ENCODE peak calls at places on chromosomes 7 and 10, in six cellular contexts. One of them, this sample, is unnamed.

GRCh38 chr10:11035318-11035920 is 17.7 kb downstream of the CELF2 start:
- DNase-seq in lower lobe of right lung: no peak
- DNase-seq in AG10803: peak
- DNase-seq in A673: peak
- DNase-seq in fibroblast of pulmonary artery: peak
- DNase-seq in tibial artery: peak
- DNase-seq in this sample: peak

GRCh38 chr10:76270464-76270863 is 839.0 kb downstream of the LRMDA start:
- DNase-seq in A673: peak
- DNase-seq in fibroblast of pulmonary artery: no peak
- DNase-seq in lower lobe of right lung: no peak
- DNase-seq in AG10803: no peak
- DNase-seq in tibial artery: no peak
- DNase-seq in this sample: no peak

GRCh38 chr7:155585532-155585895 is 39.2 kb upstream of the CNPY1 start:
- DNase-seq in AG10803: no peak
- DNase-seq in A673: no peak
- DNase-seq in tibial artery: no peak
- DNase-seq in lower lobe of right lung: no peak
- DNase-seq in fibroblast of pulmonary artery: no peak
- DNase-seq in this sample: no peak

GRCh38 chr10:1543596-1543995 is 193.7 kb downstream of the ADARB2 start:
- DNase-seq in fibroblast of pulmonary artery: no peak
- DNase-seq in AG10803: no peak
- DNase-seq in A673: no peak
- DNase-seq in tibial artery: no peak
- DNase-seq in lower lobe of right lung: no peak
- DNase-seq in this sample: no peak

GRCh38 chr7:43568529-43568928 is 14.4 kb upstream of the STK17A start:
- DNase-seq in tibial artery: no peak
- DNase-seq in lower lobe of right lung: no peak
- DNase-seq in fibroblast of pulmonary artery: peak
- DNase-seq in AG10803: no peak
- DNase-seq in A673: no peak
- DNase-seq in this sample: peak

GRCh38 chr7:139682136-139683013 is 95.4 kb downstream of the HIPK2 start:
- DNase-seq in lower lobe of right lung: no peak
- DNase-seq in A673: no peak
- DNase-seq in AG10803: peak
- DNase-seq in fibroblast of pulmonary artery: peak
- DNase-seq in tibial artery: no peak
- DNase-seq in this sample: peak

GRCh38 chr10:11667756-11668155 is 56.3 kb upstream of the USP6NL start:
- DNase-seq in tibial artery: no peak
- DNase-seq in AG10803: no peak
- DNase-seq in lower lobe of right lung: no peak
- DNase-seq in fibroblast of pulmonary artery: no peak
- DNase-seq in A673: no peak
- DNase-seq in this sample: no peak

GRCh38 chr7:159139202-159139601 is 5.5 kb downstream of the VIPR2 start:
- DNase-seq in lower lobe of right lung: no peak
- DNase-seq in A673: no peak
- DNase-seq in AG10803: no peak
- DNase-seq in tibial artery: no peak
- DNase-seq in fibroblast of pulmonary artery: no peak
- DNase-seq in this sample: no peak

GRCh38 chr7:93178213-93178612 is 30.0 kb upstream of the SAMD9L start:
- DNase-seq in lower lobe of right lung: no peak
- DNase-seq in A673: peak
- DNase-seq in fibroblast of pulmonary artery: peak
- DNase-seq in AG10803: no peak
- DNase-seq in tibial artery: no peak
- DNase-seq in this sample: peak

GRCh38 chr10:64091889-64092288 is 570.7 kb downstream of the REEP3 start:
- DNase-seq in A673: peak
- DNase-seq in fibroblast of pulmonary artery: peak
- DNase-seq in tibial artery: no peak
- DNase-seq in lower lobe of right lung: no peak
- DNase-seq in AG10803: peak
- DNase-seq in this sample: no peak

GRCh38 chr7:106205621-106206222 is 79.1 kb downstream of the NAMPT start:
- DNase-seq in A673: peak
- DNase-seq in fibroblast of pulmonary artery: peak
- DNase-seq in tibial artery: no peak
- DNase-seq in AG10803: no peak
- DNase-seq in lower lobe of right lung: no peak
- DNase-seq in this sample: peak

GRCh38 chr10:14608381-14609001 is 166.2 kb downstream of the FAM107B start:
- DNase-seq in AG10803: no peak
- DNase-seq in fibroblast of pulmonary artery: no peak
- DNase-seq in lower lobe of right lung: peak
- DNase-seq in tibial artery: peak
- DNase-seq in A673: no peak
- DNase-seq in this sample: no peak

GRCh38 chr7:148772297-148773089 is 73.8 kb downstream of the CUL1 start:
- DNase-seq in tibial artery: no peak
- DNase-seq in A673: peak
- DNase-seq in fibroblast of pulmonary artery: peak
- DNase-seq in lower lobe of right lung: no peak
- DNase-seq in AG10803: peak
- DNase-seq in this sample: peak

GRCh38 chr10:127916826-127917225 is 9.9 kb downstream of the PTPRE start:
- DNase-seq in lower lobe of right lung: no peak
- DNase-seq in fibroblast of pulmonary artery: no peak
- DNase-seq in tibial artery: no peak
- DNase-seq in A673: no peak
- DNase-seq in AG10803: no peak
- DNase-seq in this sample: no peak

GRCh38 chr10:69415049-69415448 is 1.7 kb downstream of the TACR2 start:
- DNase-seq in tibial artery: no peak
- DNase-seq in fibroblast of pulmonary artery: no peak
- DNase-seq in A673: no peak
- DNase-seq in lower lobe of right lung: no peak
- DNase-seq in AG10803: no peak
- DNase-seq in this sample: no peak

GRCh38 chr10:34689053-34689452 is 126.0 kb downstream of the PARD3 start:
- DNase-seq in fibroblast of pulmonary artery: peak
- DNase-seq in lower lobe of right lung: no peak
- DNase-seq in A673: peak
- DNase-seq in tibial artery: peak
- DNase-seq in AG10803: peak
- DNase-seq in this sample: peak

GRCh38 chr10:109783286-109783685 is 140.0 kb downstream of the XPNPEP1 start:
- DNase-seq in A673: no peak
- DNase-seq in tibial artery: no peak
- DNase-seq in lower lobe of right lung: no peak
- DNase-seq in fibroblast of pulmonary artery: no peak
- DNase-seq in AG10803: no peak
- DNase-seq in this sample: no peak

GRCh38 chr10:109784236-109784635 is 139.1 kb downstream of the XPNPEP1 start:
- DNase-seq in fibroblast of pulmonary artery: no peak
- DNase-seq in tibial artery: no peak
- DNase-seq in A673: peak
- DNase-seq in lower lobe of right lung: no peak
- DNase-seq in AG10803: peak
- DNase-seq in this sample: no peak

GRCh38 chr10:109778993-109779392 is 144.3 kb downstream of the XPNPEP1 start:
- DNase-seq in AG10803: no peak
- DNase-seq in lower lobe of right lung: no peak
- DNase-seq in tibial artery: no peak
- DNase-seq in fibroblast of pulmonary artery: no peak
- DNase-seq in A673: no peak
- DNase-seq in this sample: no peak

GRCh38 chr10:109780997-109781396 is 142.3 kb downstream of the XPNPEP1 start:
- DNase-seq in tibial artery: no peak
- DNase-seq in fibroblast of pulmonary artery: no peak
- DNase-seq in lower lobe of right lung: no peak
- DNase-seq in A673: no peak
- DNase-seq in AG10803: no peak
- DNase-seq in this sample: no peak
- TF ChIP-seq CTCF in tibial artery: no peak
- TF ChIP-seq CTCF in fibroblast of pulmonary artery: no peak
- TF ChIP-seq CTCF in lower lobe of right lung: no peak
- TF ChIP-seq CTCF in A673: no peak
- TF ChIP-seq CTCF in AG10803: no peak
- TF ChIP-seq CTCF in this sample: no peak

DNA sequence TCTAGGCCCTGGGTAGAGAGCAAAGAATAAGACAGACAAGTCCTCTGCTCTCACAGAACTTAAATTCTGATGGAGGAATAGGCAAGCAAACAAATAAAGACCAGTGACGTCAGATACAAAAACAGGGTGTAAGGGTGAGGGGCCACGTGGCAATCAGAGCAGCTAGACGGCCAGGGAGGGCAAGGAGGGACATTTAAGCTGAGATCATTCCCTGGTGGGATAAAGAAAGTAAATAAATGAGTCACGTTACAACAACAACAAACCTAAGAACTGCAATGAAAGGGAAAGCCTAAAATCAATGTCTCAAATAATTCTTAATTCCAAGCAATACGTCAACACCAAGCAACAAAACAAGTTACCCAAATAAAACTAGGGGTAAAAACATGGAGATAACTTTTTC is 21.8 kb downstream of the STN1 start:
- DNase-seq in A673: no peak
- DNase-seq in tibial artery: no peak
- DNase-seq in fibroblast of pulmonary artery: peak
- DNase-seq in AG10803: peak
- DNase-seq in lower lobe of right lung: no peak
- DNase-seq in this sample: peak
- H3K4me3 ChIP-seq in A673: no peak
- H3K4me3 ChIP-seq in tibial artery: no peak
- H3K4me3 ChIP-seq in fibroblast of pulmonary artery: no peak
- H3K4me3 ChIP-seq in AG10803: no peak
- H3K4me3 ChIP-seq in lower lobe of right lung: no peak
- H3K4me3 ChIP-seq in this sample: no peak

GRCh38 chr7:153381275-153382119 is 621.9 kb downstream of the ACTR3B start:
- DNase-seq in fibroblast of pulmonary artery: no peak
- DNase-seq in lower lobe of right lung: no peak
- DNase-seq in A673: peak
- DNase-seq in AG10803: no peak
- DNase-seq in tibial artery: no peak
- DNase-seq in this sample: no peak
- TF ChIP-seq CTCF in fibroblast of pulmonary artery: no peak
- TF ChIP-seq CTCF in lower lobe of right lung: peak
- TF ChIP-seq CTCF in A673: peak
- TF ChIP-seq CTCF in AG10803: no peak
- TF ChIP-seq CTCF in tibial artery: peak
- TF ChIP-seq CTCF in this sample: peak

GRCh38 chr7:100008525-100008924 is 6.9 kb upstream of the ZKSCAN1 start:
- DNase-seq in AG10803: no peak
- DNase-seq in lower lobe of right lung: peak
- DNase-seq in fibroblast of pulmonary artery: no peak
- DNase-seq in tibial artery: no peak
- DNase-seq in A673: no peak
- DNase-seq in this sample: no peak

GRCh38 chr7:100007887-100008286 is 7.5 kb upstream of the ZKSCAN1 start:
- DNase-seq in lower lobe of right lung: no peak
- DNase-seq in tibial artery: no peak
- DNase-seq in AG10803: no peak
- DNase-seq in fibroblast of pulmonary artery: no peak
- DNase-seq in A673: no peak
- DNase-seq in this sample: no peak

GRCh38 chr7:100013328-100013676 is 2.1 kb upstream of the ZKSCAN1 start:
- DNase-seq in tibial artery: no peak
- DNase-seq in fibroblast of pulmonary artery: no peak
- DNase-seq in A673: no peak
- DNase-seq in AG10803: no peak
- DNase-seq in lower lobe of right lung: no peak
- DNase-seq in this sample: no peak

GRCh38 chr7:100010901-100011300 is 4.5 kb upstream of the ZKSCAN1 start:
- DNase-seq in A673: no peak
- DNase-seq in fibroblast of pulmonary artery: no peak
- DNase-seq in lower lobe of right lung: no peak
- DNase-seq in tibial artery: no peak
- DNase-seq in AG10803: no peak
- DNase-seq in this sample: no peak

GRCh38 chr7:100011516-100011915 is 3.9 kb upstream of the ZKSCAN1 start:
- DNase-seq in fibroblast of pulmonary artery: no peak
- DNase-seq in A673: no peak
- DNase-seq in lower lobe of right lung: no peak
- DNase-seq in tibial artery: no peak
- DNase-seq in AG10803: no peak
- DNase-seq in this sample: no peak
- H3K4me3 ChIP-seq in fibroblast of pulmonary artery: no peak
- H3K4me3 ChIP-seq in A673: no peak
- H3K4me3 ChIP-seq in lower lobe of right lung: no peak
- H3K4me3 ChIP-seq in tibial artery: no peak
- H3K4me3 ChIP-seq in AG10803: no peak
- H3K4me3 ChIP-seq in this sample: no peak

GRCh38 chr7:18901351-18901750 is 216.1 kb downstream of the TWIST1 start:
- DNase-seq in AG10803: no peak
- DNase-seq in tibial artery: no peak
- DNase-seq in fibroblast of pulmonary artery: no peak
- DNase-seq in lower lobe of right lung: no peak
- DNase-seq in A673: no peak
- DNase-seq in this sample: no peak

GRCh38 chr7:18903676-18904075 is 213.8 kb downstream of the TWIST1 start:
- DNase-seq in A673: no peak
- DNase-seq in fibroblast of pulmonary artery: no peak
- DNase-seq in lower lobe of right lung: no peak
- DNase-seq in AG10803: peak
- DNase-seq in tibial artery: no peak
- DNase-seq in this sample: peak

GRCh38 chr7:18901881-18902280 is 215.6 kb downstream of the TWIST1 start:
- DNase-seq in AG10803: peak
- DNase-seq in fibroblast of pulmonary artery: no peak
- DNase-seq in lower lobe of right lung: no peak
- DNase-seq in tibial artery: no peak
- DNase-seq in A673: no peak
- DNase-seq in this sample: no peak

GRCh38 chr7:18902892-18903291 is 214.5 kb downstream of the TWIST1 start:
- DNase-seq in lower lobe of right lung: no peak
- DNase-seq in A673: no peak
- DNase-seq in fibroblast of pulmonary artery: no peak
- DNase-seq in AG10803: no peak
- DNase-seq in tibial artery: no peak
- DNase-seq in this sample: no peak

DNA sequence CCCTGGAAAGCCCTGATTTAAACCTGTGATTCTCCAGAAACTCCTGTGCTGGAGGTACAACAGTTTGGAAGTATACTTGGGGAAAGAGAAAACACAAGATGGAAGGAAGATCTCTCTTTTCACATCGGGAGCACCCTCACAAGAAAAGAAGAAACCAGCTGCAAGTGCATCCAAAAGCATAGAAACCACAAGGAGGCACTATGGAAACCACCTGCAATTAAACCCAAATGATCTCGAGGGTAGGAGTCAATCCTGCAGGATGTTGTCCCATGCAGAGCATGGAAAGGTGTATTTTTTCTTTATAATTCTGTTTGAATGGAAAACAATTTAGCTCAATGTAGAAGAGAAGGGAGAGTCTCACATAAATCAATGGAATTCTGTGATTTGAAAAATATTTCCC is 210.5 kb downstream of the TWIST1 start:
- DNase-seq in A673: no peak
- DNase-seq in AG10803: no peak
- DNase-seq in tibial artery: no peak
- DNase-seq in fibroblast of pulmonary artery: no peak
- DNase-seq in lower lobe of right lung: no peak
- DNase-seq in this sample: no peak
- TF ChIP-seq CTCF in A673: peak
- TF ChIP-seq CTCF in AG10803: no peak
- TF ChIP-seq CTCF in tibial artery: no peak
- TF ChIP-seq CTCF in fibroblast of pulmonary artery: peak
- TF ChIP-seq CTCF in lower lobe of right lung: no peak
- TF ChIP-seq CTCF in this sample: peak

This sample was measured in fibroblast of mammary gland.